ENCODE peak calls at places on chromosomes 12 and 14, in four cellular contexts. D is activated gamma-delta T cell treated with Interleukin-2 at 50 U/mL for 16 hours, A is fibroblast of the aortic adventitia, M is NCI-H1694 treated with DMSO at 0.1 percent for 48 hours. K is an unnamed sample.

GRCh38 chr12:3432176-3432742 is 58.7 kb upstream of the PRMT8 start:
- DNase-seq in M (no peak), D (no peak), A (no peak), K (no peak)

GRCh38 chr12:46908236-46908935 is 82.6 kb upstream of the SLC38A4 start:
- DNase-seq in D (no peak), A (peak), M (no peak), K (no peak)

GRCh38 chr14:99258341-99258781 is 13.6 kb downstream of the BCL11B start:
- DNase-seq in M (no peak), D (no peak), A (no peak), K (no peak)

GRCh38 chr14:67269338-67270060 is 28.3 kb downstream of the PALS1 start:
- DNase-seq in M (no peak), D (no peak), A (peak), K (no peak)

GRCh38 chr14:85471744-85472143 is 58.2 kb upstream of the FLRT2 start:
- DNase-seq in A (peak), M (no peak), D (no peak), K (no peak)

GRCh38 chr14:37590096-37590809 is 4.8 kb downstream of the FOXA1 start:
- DNase-seq in A (no peak), D (no peak), M (no peak), K (no peak)

GRCh38 chr12:65822732-65823480 is 1.4 kb upstream of the HMGA2 start:
- DNase-seq in A (peak), D (no peak), M (no peak), K (no peak)

GRCh38 chr12:232731-233614 is 19.0 kb upstream of the SLC6A12 start:
- DNase-seq in D (no peak), A (no peak), M (no peak), K (no peak)

GRCh38 chr14:22472466-22472865 is 116.6 kb downstream of the DAD1 start:
- DNase-seq in D (no peak), A (no peak), M (no peak), K (no peak)

GRCh38 chr12:753401-754237 is 1.2 kb downstream of the WNK1 start:
- DNase-seq in M (no peak), A (peak), D (peak), K (peak)

GRCh38 chr12:101697930-101698781 is 716 bp downstream of the CHPT1 start:
- DNase-seq in D (peak), A (peak), M (no peak), K (no peak)

GRCh38 chr14:45810152-45810872 is 557.3 kb upstream of the MIS18BP1 start:
- DNase-seq in D (no peak), M (no peak), A (no peak), K (no peak)

GRCh38 chr14:55099741-55100140 is 29.3 kb upstream of the LGALS3 start:
- DNase-seq in A (peak), M (no peak), D (no peak), K (no peak)

GRCh38 chr12:68958337-68958736 is 25.4 kb upstream of the CPM start:
- DNase-seq in D (no peak), M (no peak), A (no peak), K (no peak)

GRCh38 chr12:68538722-68539614 is 71.7 kb upstream of the RAP1B start:
- DNase-seq in A (peak), M (no peak), D (peak), K (peak)

GRCh38 chr14:99747582-99748330 is 45.5 kb upstream of the EML1 start:
- DNase-seq in M (no peak), D (no peak), A (no peak), K (no peak)

GRCh38 chr12:71871116-71871515 is 31.6 kb downstream of the TBC1D15 start:
- DNase-seq in A (peak), M (no peak), D (no peak), K (no peak)